ENCODE peak calls at places on chromosomes 12 and 14, in five cellular contexts. One of them, this sample, is unnamed. For H3K27me3, the result is how much of the 10 kb centered on the place peaks cover.

GRCh38 chr12:6559500-6559899 is 3.7 kb upstream of the IFFO1 start:
- DNase-seq in CD8-positive, alpha-beta T cell: no peak
- DNase-seq in upper lobe of right lung: no peak
- DNase-seq in PC-3: no peak
- DNase-seq in fibroblast of lung: no peak
- DNase-seq in this sample: no peak

GRCh38 chr12:54028324-54029201 is at the start of gene HOXC6:
- DNase-seq in upper lobe of right lung: no peak
- DNase-seq in fibroblast of lung: no peak
- DNase-seq in PC-3: peak
- DNase-seq in CD8-positive, alpha-beta T cell: no peak
- DNase-seq in this sample: no peak

GRCh38 chr14:50906326-50906725 is 34.5 kb downstream of the ABHD12B start:
- DNase-seq in CD8-positive, alpha-beta T cell: no peak
- DNase-seq in PC-3: no peak
- DNase-seq in upper lobe of right lung: no peak
- DNase-seq in fibroblast of lung: no peak
- DNase-seq in this sample: no peak

GRCh38 chr14:100864960-100865681 is 38.4 kb downstream of the RTL1 start:
- DNase-seq in upper lobe of right lung: peak
- DNase-seq in CD8-positive, alpha-beta T cell: no peak
- DNase-seq in PC-3: peak
- DNase-seq in fibroblast of lung: peak
- DNase-seq in this sample: no peak

GRCh38 chr12:124570810-124571209 is 3.4 kb upstream of the NCOR2 start:
- DNase-seq in fibroblast of lung: no peak
- DNase-seq in upper lobe of right lung: no peak
- DNase-seq in PC-3: no peak
- DNase-seq in CD8-positive, alpha-beta T cell: no peak
- DNase-seq in this sample: no peak

GRCh38 chr12:41521872-41522379 is 333.8 kb downstream of the PDZRN4 start:
- DNase-seq in PC-3: peak
- DNase-seq in CD8-positive, alpha-beta T cell: no peak
- DNase-seq in fibroblast of lung: peak
- DNase-seq in upper lobe of right lung: no peak
- DNase-seq in this sample: peak

GRCh38 chr14:101547107-101547738 is 14.1 kb upstream of the DIO3 start:
- DNase-seq in PC-3: no peak
- DNase-seq in CD8-positive, alpha-beta T cell: no peak
- DNase-seq in upper lobe of right lung: no peak
- DNase-seq in fibroblast of lung: no peak
- DNase-seq in this sample: no peak

GRCh38 chr12:5101686-5102085 is 58.0 kb downstream of the KCNA5 start:
- DNase-seq in PC-3: no peak
- DNase-seq in fibroblast of lung: no peak
- DNase-seq in CD8-positive, alpha-beta T cell: no peak
- DNase-seq in upper lobe of right lung: no peak
- DNase-seq in this sample: no peak

GRCh38 chr14:105859717-105860614 is 333.6 kb downstream of the TMEM121 start:
- DNase-seq in PC-3: no peak
- DNase-seq in CD8-positive, alpha-beta T cell: peak
- DNase-seq in upper lobe of right lung: peak
- DNase-seq in fibroblast of lung: no peak
- DNase-seq in this sample: no peak
- H3K27me3 ChIP-seq in PC-3: under half
- H3K27me3 ChIP-seq in CD8-positive, alpha-beta T cell: under half
- H3K27me3 ChIP-seq in upper lobe of right lung: under half
- H3K27me3 ChIP-seq in fibroblast of lung: under half
- H3K27me3 ChIP-seq in this sample: under half

DNA sequence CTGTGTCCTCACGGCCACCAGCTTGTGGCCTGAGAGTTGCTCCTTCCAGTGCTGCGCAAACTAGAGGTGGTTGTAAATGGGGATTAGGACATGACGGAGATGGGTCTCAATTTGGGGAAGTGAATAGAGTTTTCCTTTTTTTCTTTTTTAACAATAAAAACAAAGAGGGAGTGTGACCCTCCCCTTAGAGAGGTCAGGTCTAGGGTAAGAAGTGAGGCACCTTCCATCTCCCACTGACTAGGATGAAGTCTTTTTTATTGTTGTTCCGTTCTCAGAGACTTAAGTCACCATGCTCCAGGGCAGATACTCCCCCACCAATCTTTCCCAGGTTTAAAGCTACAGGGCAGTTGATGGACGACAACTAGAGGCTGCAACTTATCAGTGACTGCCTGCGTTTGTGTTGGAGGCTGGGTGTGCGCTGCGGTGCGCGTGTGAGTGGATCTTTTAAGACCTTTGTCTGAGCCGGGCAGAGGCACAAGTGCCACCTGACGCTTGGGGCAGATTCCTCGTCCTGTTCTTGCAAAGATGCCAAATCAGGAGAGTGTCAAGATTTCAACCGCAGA is 2.1 kb upstream of the GSC start:
- DNase-seq in PC-3: no peak
- DNase-seq in fibroblast of lung: no peak
- DNase-seq in upper lobe of right lung: no peak
- DNase-seq in CD8-positive, alpha-beta T cell: no peak
- DNase-seq in this sample: no peak
- H3K27me3 ChIP-seq in PC-3: under half
- H3K27me3 ChIP-seq in fibroblast of lung: half or more
- H3K27me3 ChIP-seq in upper lobe of right lung: half or more
- H3K27me3 ChIP-seq in CD8-positive, alpha-beta T cell: under half
- H3K27me3 ChIP-seq in this sample: half or more

DNA sequence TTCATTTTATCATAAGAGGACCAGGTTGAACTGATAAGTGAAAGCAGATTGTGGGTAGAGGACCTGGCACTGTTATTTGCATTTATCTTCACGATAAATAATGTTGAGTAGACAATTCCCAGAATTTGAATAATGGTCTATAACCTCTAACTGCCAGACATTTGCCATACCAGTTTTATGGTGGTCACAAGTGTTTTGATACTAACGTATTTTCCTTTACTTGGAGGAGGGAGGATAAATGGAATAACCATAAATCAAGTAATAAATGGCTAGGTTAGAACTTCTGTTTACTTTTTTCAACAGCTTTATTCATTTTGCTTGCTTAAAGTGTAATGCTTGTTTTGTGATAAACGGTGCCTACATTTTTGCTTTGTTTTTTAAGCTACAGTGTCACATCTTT is 9.5 kb downstream of the PAX9 start:
- DNase-seq in CD8-positive, alpha-beta T cell: no peak
- DNase-seq in fibroblast of lung: no peak
- DNase-seq in PC-3: no peak
- DNase-seq in upper lobe of right lung: no peak
- DNase-seq in this sample: no peak
- H3K27me3 ChIP-seq in CD8-positive, alpha-beta T cell: under half
- H3K27me3 ChIP-seq in fibroblast of lung: under half
- H3K27me3 ChIP-seq in PC-3: under half
- H3K27me3 ChIP-seq in upper lobe of right lung: half or more
- H3K27me3 ChIP-seq in this sample: under half

GRCh38 chr12:9948606-9949286 is 16.6 kb upstream of the CLEC2A start:
- DNase-seq in CD8-positive, alpha-beta T cell: no peak
- DNase-seq in upper lobe of right lung: no peak
- DNase-seq in fibroblast of lung: no peak
- DNase-seq in PC-3: no peak
- DNase-seq in this sample: no peak
- H3K27me3 ChIP-seq in CD8-positive, alpha-beta T cell: under half
- H3K27me3 ChIP-seq in upper lobe of right lung: under half
- H3K27me3 ChIP-seq in fibroblast of lung: under half
- H3K27me3 ChIP-seq in PC-3: under half
- H3K27me3 ChIP-seq in this sample: under half

GRCh38 chr14:92209141-92209540 is 87.4 kb downstream of the CPSF2 start:
- DNase-seq in fibroblast of lung: no peak
- DNase-seq in upper lobe of right lung: no peak
- DNase-seq in PC-3: no peak
- DNase-seq in CD8-positive, alpha-beta T cell: no peak
- DNase-seq in this sample: no peak

GRCh38 chr14:92203116-92203515 is 81.3 kb downstream of the CPSF2 start:
- DNase-seq in PC-3: no peak
- DNase-seq in CD8-positive, alpha-beta T cell: no peak
- DNase-seq in fibroblast of lung: no peak
- DNase-seq in upper lobe of right lung: no peak
- DNase-seq in this sample: no peak

GRCh38 chr14:92207012-92207927 is 85.5 kb downstream of the CPSF2 start:
- DNase-seq in upper lobe of right lung: no peak
- DNase-seq in CD8-positive, alpha-beta T cell: no peak
- DNase-seq in PC-3: no peak
- DNase-seq in fibroblast of lung: no peak
- DNase-seq in this sample: no peak

GRCh38 chr14:92207928-92208265 is 86.1 kb downstream of the CPSF2 start:
- DNase-seq in upper lobe of right lung: no peak
- DNase-seq in fibroblast of lung: no peak
- DNase-seq in PC-3: no peak
- DNase-seq in CD8-positive, alpha-beta T cell: no peak
- DNase-seq in this sample: no peak

GRCh38 chr14:92204792-92205191 is 83.0 kb downstream of the CPSF2 start:
- DNase-seq in upper lobe of right lung: no peak
- DNase-seq in fibroblast of lung: no peak
- DNase-seq in PC-3: no peak
- DNase-seq in CD8-positive, alpha-beta T cell: no peak
- DNase-seq in this sample: no peak
- H3K27me3 ChIP-seq in upper lobe of right lung: under half
- H3K27me3 ChIP-seq in fibroblast of lung: under half
- H3K27me3 ChIP-seq in PC-3: under half
- H3K27me3 ChIP-seq in CD8-positive, alpha-beta T cell: under half
- H3K27me3 ChIP-seq in this sample: under half

GRCh38 chr12:89962648-89963047 is 254.0 kb upstream of the ATP2B1 start:
- DNase-seq in PC-3: peak
- DNase-seq in CD8-positive, alpha-beta T cell: no peak
- DNase-seq in upper lobe of right lung: no peak
- DNase-seq in fibroblast of lung: no peak
- DNase-seq in this sample: no peak

GRCh38 chr12:89959188-89959587 is 250.6 kb upstream of the ATP2B1 start:
- DNase-seq in upper lobe of right lung: no peak
- DNase-seq in PC-3: peak
- DNase-seq in CD8-positive, alpha-beta T cell: no peak
- DNase-seq in fibroblast of lung: no peak
- DNase-seq in this sample: no peak

GRCh38 chr12:89965993-89966392 is 257.4 kb upstream of the ATP2B1 start:
- DNase-seq in PC-3: no peak
- DNase-seq in upper lobe of right lung: no peak
- DNase-seq in CD8-positive, alpha-beta T cell: no peak
- DNase-seq in fibroblast of lung: no peak
- DNase-seq in this sample: no peak

GRCh38 chr12:89960011-89960507 is 251.4 kb upstream of the ATP2B1 start:
- DNase-seq in PC-3: peak
- DNase-seq in upper lobe of right lung: no peak
- DNase-seq in fibroblast of lung: peak
- DNase-seq in CD8-positive, alpha-beta T cell: no peak
- DNase-seq in this sample: peak

DNA sequence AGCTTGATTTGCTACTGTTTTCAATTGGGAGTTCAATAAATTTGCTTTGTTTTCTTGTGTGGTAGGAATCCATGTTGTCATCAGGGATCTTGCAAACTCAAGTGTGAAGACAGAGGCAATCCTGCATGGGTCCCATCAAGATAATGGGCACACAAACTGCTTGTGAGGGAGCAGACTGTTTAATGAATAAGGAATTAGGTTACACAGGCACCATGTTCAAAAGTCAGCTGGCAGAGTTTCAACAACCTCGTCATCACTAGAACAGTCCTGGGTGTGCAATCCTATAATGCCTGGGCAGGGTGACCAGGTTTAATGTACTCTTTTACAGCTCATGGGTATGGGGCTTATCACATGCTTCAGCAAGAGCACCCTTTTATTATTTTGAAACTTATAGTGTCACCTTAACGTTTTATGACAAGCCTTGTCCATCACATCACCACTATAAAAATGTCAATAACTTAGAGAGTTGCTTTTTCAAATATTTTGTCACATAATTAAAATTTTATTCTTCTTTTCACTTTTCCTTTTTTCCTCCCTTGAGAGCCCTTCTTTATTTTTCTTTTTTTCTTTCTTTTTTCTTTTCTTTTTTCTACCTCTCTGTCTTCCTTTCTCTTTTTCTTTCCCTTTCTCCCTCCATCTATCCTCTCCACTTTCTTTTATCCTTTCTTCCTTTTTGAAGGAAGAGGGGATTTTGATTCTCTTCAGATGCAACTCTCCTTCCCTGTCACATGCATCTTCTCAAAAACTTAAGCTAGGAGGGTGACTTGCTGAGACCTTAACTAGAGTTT is 252.2 kb upstream of the ATP2B1 start:
- DNase-seq in upper lobe of right lung: no peak
- DNase-seq in PC-3: peak
- DNase-seq in fibroblast of lung: peak
- DNase-seq in CD8-positive, alpha-beta T cell: no peak
- DNase-seq in this sample: no peak
- H3K27me3 ChIP-seq in upper lobe of right lung: under half
- H3K27me3 ChIP-seq in PC-3: under half
- H3K27me3 ChIP-seq in fibroblast of lung: under half
- H3K27me3 ChIP-seq in CD8-positive, alpha-beta T cell: under half
- H3K27me3 ChIP-seq in this sample: under half

GRCh38 chr12:114528766-114529165 is 122.8 kb upstream of the TBX5 start:
- DNase-seq in fibroblast of lung: no peak
- DNase-seq in upper lobe of right lung: no peak
- DNase-seq in PC-3: peak
- DNase-seq in CD8-positive, alpha-beta T cell: no peak
- DNase-seq in this sample: no peak
- H3K27me3 ChIP-seq in fibroblast of lung: under half
- H3K27me3 ChIP-seq in upper lobe of right lung: under half
- H3K27me3 ChIP-seq in PC-3: half or more
- H3K27me3 ChIP-seq in CD8-positive, alpha-beta T cell: under half
- H3K27me3 ChIP-seq in this sample: under half

GRCh38 chr12:52815161-52815560 is 1.2 kb upstream of the KRT4 start:
- DNase-seq in CD8-positive, alpha-beta T cell: no peak
- DNase-seq in fibroblast of lung: no peak
- DNase-seq in PC-3: no peak
- DNase-seq in upper lobe of right lung: no peak
- DNase-seq in this sample: no peak

GRCh38 chr12:52815676-52816075 is 1.8 kb upstream of the KRT4 start:
- DNase-seq in fibroblast of lung: no peak
- DNase-seq in PC-3: no peak
- DNase-seq in CD8-positive, alpha-beta T cell: no peak
- DNase-seq in upper lobe of right lung: peak
- DNase-seq in this sample: no peak

GRCh38 chr12:52813885-52814709 is at the start of gene KRT4:
- DNase-seq in upper lobe of right lung: peak
- DNase-seq in CD8-positive, alpha-beta T cell: no peak
- DNase-seq in PC-3: peak
- DNase-seq in fibroblast of lung: peak
- DNase-seq in this sample: no peak

GRCh38 chr12:52813203-52813819 is 605 bp downstream of the KRT4 start:
- DNase-seq in upper lobe of right lung: peak
- DNase-seq in CD8-positive, alpha-beta T cell: no peak
- DNase-seq in fibroblast of lung: no peak
- DNase-seq in PC-3: no peak
- DNase-seq in this sample: no peak

DNA sequence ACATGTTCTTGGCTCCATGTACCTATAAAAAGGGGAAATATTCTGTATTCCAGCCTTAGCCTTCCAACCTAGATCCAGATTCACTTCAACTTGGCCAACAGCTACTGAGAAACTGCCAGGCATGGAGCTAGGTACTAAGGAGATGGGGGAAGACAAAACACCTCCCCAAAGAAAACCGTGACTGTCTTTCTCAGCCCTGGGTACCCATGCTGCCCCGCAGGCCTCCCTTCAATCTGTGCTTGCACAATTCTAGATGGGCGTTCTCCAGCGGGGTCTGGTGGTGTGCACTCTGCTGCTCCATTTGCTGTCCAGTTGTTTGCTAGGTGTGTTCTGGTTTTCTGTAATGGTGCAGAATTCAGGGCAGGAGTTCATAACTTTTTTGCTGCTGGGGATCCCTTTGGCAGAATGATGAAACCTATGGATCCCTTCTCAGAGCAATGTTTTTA is 817 bp upstream of the KRT4 start:
- DNase-seq in fibroblast of lung: no peak
- DNase-seq in CD8-positive, alpha-beta T cell: no peak
- DNase-seq in upper lobe of right lung: peak
- DNase-seq in PC-3: no peak
- DNase-seq in this sample: no peak
- H3K27me3 ChIP-seq in fibroblast of lung: under half
- H3K27me3 ChIP-seq in CD8-positive, alpha-beta T cell: under half
- H3K27me3 ChIP-seq in upper lobe of right lung: under half
- H3K27me3 ChIP-seq in PC-3: under half
- H3K27me3 ChIP-seq in this sample: under half